ENCODE peak calls at places on chromosomes 1 and 21, in four cellular contexts. O is GM12878, V is K562, Q is HepG2. S is an unnamed sample.

GRCh38 chr1:10074059-10074854 is 41.5 kb downstream of the UBE4B start:
- DNase-seq in O (peak), V (no peak), Q (no peak), S (no peak)

GRCh38 chr1:71882241-71883036 is 399.9 kb downstream of the NEGR1 start:
- DNase-seq in O (no peak), V (no peak), Q (no peak), S (no peak)

GRCh38 chr1:67847466-67847865 is 14.2 kb upstream of the GNG12 start:
- DNase-seq in O (no peak), V (no peak), Q (no peak), S (no peak)

GRCh38 chr1:14049965-14050364 is 350.0 kb downstream of the PRDM2 start:
- DNase-seq in O (no peak), V (no peak), Q (no peak), S (no peak)

GRCh38 chr1:7616076-7616833 is 154.8 kb upstream of the VAMP3 start:
- DNase-seq in O (no peak), V (peak), Q (peak), S (peak)

GRCh38 chr21:27047331-27048314 is 80.7 kb upstream of the ADAMTS5 start:
- DNase-seq in O (no peak), V (no peak), Q (no peak), S (peak)

GRCh38 chr1:202203238-202204039 is 9.8 kb downstream of the LGR6 start:
- DNase-seq in O (no peak), V (no peak), Q (no peak), S (no peak)

GRCh38 chr21:29406385-29406784 is 107.7 kb downstream of the BACH1 start:
- DNase-seq in O (no peak), V (no peak), Q (no peak), S (no peak)

GRCh38 chr1:150235436-150235851 is 468 bp downstream of the ANP32E start:
- DNase-seq in O (no peak), V (peak), Q (no peak), S (no peak)

GRCh38 chr1:9048551-9048950 is 20.9 kb downstream of the SLC2A5 start:
- DNase-seq in O (no peak), V (no peak), Q (no peak), S (no peak)

GRCh38 chr1:207321790-207322530 is 482 bp downstream of the CD55 start:
- DNase-seq in O (no peak), V (no peak), Q (no peak), S (no peak)

GRCh38 chr1:54940027-54940426 is 40.4 kb upstream of the TMEM61 start:
- DNase-seq in O (no peak), V (no peak), Q (no peak), S (no peak)

GRCh38 chr1:107122241-107122640 is 18.6 kb upstream of the NTNG1 start:
- DNase-seq in O (no peak), V (no peak), Q (no peak), S (no peak)

GRCh38 chr1:160640359-160641123 is 6.3 kb downstream of the SLAMF1 start:
- DNase-seq in O (no peak), V (peak), Q (no peak), S (no peak)

DNA sequence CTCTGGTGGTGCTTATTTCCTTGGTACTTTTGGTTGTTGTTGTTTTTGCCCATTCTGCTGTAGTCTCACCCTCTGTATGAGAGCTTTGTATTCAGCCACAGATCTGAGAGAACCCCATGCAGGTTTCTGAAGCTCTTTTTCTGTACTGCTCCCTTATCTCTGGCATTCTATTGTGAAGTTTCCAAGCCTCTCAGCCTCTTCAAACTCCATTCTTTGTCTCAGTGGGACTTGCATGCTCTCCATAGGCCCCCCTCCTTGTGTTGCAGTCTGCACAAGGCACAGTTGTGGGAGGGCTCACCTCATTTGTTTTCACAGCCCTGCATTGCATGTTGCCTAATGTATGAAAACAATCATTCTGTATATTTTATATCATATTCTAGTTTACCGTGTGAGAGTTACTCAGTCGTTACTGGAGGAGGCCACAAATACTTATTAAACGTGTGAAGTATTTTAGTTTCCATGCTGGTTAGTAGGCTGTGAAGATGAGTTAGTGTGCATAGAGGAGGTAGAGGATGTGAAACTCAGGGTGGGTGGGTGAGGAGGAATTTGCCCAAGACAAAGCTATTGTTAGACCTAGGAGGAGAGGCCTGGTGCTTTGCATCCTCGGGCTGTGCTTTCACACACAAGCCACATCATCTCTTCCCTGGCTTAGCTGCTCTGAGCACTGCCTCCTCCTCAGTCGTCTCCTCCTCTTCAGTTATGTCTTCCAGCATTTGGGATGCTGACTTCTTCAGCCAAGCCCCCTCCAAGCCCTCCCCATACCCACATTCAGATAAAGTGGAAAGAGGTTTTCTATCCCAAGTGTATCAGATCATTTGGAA is 7.8 kb upstream of the CHI3L2 start:
- DNase-seq in O (peak), V (no peak), Q (no peak), S (no peak)
- TF ChIP-seq TARDBP in O (no peak), V (no peak), Q (no peak), S (no peak)

GRCh38 chr1:63317007-63317813 is 5.2 kb upstream of the FOXD3 start:
- DNase-seq in O (no peak), V (peak), Q (peak), S (peak)

GRCh38 chr1:63318255-63319068 is 3.9 kb upstream of the FOXD3 start:
- DNase-seq in O (no peak), V (no peak), Q (no peak), S (no peak)

GRCh38 chr1:63316540-63316939 is 5.8 kb upstream of the FOXD3 start:
- DNase-seq in O (no peak), V (no peak), Q (no peak), S (no peak)

GRCh38 chr1:63319069-63320023 is 3.0 kb upstream of the FOXD3 start:
- DNase-seq in O (no peak), V (no peak), Q (no peak), S (no peak)

DNA sequence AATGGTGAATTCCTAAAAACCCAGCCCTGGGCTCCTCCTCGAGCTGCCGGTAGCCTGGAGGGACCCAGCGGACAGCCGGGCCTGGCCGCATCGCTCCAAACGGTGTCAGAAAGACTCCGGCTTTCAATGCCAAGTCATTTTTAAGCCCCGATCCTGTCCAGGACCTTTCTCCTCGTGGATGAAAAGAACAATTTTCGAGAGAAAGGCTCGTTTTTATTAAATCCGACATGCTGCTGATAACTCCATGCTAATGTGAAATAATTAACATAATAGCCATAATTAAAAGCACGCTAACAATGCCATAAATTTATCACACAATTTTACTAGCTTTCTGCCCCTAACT is 4.6 kb upstream of the FOXD3 start:
- DNase-seq in O (no peak), V (no peak), Q (no peak), S (peak)
- TF ChIP-seq FOXK2 in O (no peak), V (no peak), Q (no peak), S (no peak)

GRCh38 chr1:3657096-3657475 is 4.8 kb downstream of the TP73 start:
- DNase-seq in O (no peak), V (no peak), Q (no peak), S (no peak)

GRCh38 chr1:3656450-3657095 is 4.3 kb downstream of the TP73 start:
- DNase-seq in O (peak), V (no peak), Q (no peak), S (no peak)

GRCh38 chr1:3652538-3653285 is 396 bp downstream of the TP73 start:
- DNase-seq in O (no peak), V (peak), Q (peak), S (peak)

GRCh38 chr1:3653286-3653618 is 936 bp downstream of the TP73 start:
- DNase-seq in O (no peak), V (peak), Q (no peak), S (no peak)

DNA sequence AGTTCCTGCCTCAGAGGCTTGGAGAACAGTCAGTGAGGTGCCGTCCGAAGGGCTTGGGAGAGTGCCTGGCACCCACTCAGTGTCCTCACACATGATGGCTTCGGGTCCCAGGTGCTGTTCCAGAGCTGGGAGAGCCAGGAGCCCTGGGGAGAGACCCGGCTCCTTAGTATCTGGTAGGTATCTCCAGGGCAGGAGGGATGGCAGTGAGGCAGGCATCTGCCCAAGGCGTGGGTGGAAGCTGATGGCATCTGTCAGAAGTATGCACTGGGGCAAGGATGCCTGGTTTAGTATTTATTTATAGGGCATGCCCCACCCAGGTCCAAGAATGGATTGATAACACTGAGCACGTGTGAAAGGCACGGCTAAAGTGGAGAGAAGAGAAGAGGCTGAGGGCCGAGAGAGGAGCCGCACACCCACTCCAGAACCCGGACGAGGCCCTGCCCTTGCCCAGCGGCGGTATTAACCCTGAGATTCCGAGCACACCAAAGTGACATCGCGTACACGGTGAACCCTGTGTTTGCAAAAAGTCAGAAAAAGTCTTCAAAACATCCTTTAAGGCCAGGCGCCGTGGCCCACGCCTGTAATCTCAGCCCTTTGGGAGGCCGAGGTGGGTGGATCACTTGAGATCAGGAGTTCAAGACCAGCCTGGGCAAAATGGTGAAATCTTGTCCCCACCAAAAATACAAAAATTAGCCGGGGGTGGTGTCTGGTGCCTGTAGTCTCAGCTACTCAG is 2.4 kb downstream of the TP73 start:
- DNase-seq in O (no peak), V (no peak), Q (no peak), S (no peak)
- TF ChIP-seq TARDBP in O (no peak), V (no peak), Q (no peak), S (no peak)

DNA sequence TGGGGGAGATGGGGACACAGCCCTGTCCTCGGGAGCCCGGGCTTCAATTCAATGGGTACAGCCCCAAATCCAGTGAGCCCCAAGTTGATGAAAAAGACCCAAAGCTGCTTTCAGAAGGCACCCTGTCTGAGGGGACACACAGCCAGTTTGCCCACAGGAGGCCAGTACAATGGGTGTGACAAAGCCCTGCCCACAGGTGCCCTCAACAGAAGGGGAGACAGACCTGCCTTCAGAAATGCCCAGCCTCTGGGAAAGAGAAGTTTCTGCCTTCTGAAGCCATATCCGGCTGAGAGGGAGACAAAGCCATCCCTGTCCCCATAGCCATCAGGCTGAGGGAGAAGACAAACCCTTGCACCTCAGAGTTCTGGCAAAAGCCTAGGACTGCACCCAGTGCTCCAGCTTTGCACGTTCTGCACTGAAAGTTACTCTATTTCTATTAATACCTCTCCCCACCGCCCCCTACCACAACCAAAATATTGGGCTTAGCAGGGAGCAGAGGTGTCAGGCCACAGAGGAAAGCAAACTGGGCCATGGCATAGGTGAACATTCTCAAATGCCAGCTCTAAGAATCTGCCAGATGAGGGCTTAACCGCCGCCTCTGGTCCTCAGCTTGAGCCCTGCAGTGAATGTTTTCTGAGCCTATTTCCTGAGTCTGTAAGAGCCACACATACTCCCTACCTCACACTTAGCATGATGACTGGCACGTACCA is 18.0 kb upstream of the PTAFR start:
- DNase-seq in O (no peak), V (no peak), Q (no peak), S (no peak)
- TF ChIP-seq FOXK2 in O (no peak), V (no peak), Q (no peak), S (no peak)

DNA sequence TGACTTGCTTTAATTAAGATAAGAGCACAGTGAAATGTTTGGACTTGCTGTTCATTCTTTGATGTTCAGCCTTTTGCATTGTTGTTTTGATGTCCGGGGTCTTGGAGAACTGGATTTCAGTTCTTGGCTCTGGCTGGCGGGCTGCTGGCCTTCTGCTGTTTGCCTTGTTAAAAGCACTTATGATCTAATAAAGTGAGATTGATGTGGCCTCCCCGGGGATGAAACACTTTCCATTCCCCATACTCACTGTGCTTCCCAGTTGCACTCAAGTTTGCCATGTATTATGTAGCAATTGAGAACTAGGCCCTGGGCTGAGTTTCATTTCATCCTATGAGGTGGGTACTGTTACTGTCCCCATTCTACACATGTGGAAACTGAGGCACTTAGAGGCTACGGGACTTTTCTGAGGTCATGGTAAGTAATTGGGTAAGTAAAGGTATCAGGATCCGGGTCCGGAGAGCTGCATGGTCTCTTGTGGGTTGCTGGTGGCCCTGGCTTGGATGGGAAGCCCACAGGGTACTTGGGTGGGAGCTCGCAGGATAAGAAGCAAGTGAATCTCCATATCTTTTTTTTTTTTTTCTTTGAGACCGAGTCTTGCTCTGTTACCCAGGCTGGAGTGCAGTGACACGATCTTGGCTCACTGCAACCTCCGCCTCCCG is 127.7 kb upstream of the ZBTB40 start:
- DNase-seq in O (no peak), V (no peak), Q (no peak), S (no peak)
- TF ChIP-seq TARDBP in O (no peak), V (no peak), Q (no peak), S (no peak)

GRCh38 chr21:33794586-33794985 is 121.0 kb downstream of the ATP5PO start:
- DNase-seq in O (no peak), V (no peak), Q (no peak), S (no peak)

GRCh38 chr21:33801424-33802405 is 113.9 kb downstream of the ATP5PO start:
- DNase-seq in O (no peak), V (no peak), Q (peak), S (peak)

GRCh38 chr21:33799378-33800090 is 116.1 kb downstream of the ATP5PO start:
- DNase-seq in O (no peak), V (no peak), Q (no peak), S (no peak)

GRCh38 chr21:33800753-33801423 is 114.7 kb downstream of the ATP5PO start:
- DNase-seq in O (no peak), V (no peak), Q (no peak), S (no peak)

DNA sequence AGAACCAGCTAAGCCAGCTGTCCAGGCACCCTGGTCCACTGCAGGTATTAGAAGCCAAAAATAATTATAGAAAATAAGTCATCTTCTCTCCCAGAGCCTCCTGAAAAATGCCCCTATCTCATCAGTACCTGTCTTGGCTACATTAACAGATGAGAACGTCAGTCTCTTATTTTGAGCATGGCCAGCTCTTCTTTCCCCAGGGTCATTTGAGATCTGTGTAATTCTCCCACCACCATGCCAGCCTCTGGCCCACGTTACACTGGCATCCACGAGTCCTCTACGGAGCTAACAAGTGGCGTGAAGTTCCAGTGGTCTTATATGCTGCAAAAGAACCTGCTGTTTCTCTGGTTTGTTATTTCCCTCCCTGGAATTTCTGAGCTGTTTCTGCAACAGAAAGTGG is 118.0 kb downstream of the ATP5PO start:
- DNase-seq in O (no peak), V (no peak), Q (no peak), S (no peak)
- TF ChIP-seq FOXK2 in O (no peak), V (no peak), Q (no peak), S (no peak)

DNA sequence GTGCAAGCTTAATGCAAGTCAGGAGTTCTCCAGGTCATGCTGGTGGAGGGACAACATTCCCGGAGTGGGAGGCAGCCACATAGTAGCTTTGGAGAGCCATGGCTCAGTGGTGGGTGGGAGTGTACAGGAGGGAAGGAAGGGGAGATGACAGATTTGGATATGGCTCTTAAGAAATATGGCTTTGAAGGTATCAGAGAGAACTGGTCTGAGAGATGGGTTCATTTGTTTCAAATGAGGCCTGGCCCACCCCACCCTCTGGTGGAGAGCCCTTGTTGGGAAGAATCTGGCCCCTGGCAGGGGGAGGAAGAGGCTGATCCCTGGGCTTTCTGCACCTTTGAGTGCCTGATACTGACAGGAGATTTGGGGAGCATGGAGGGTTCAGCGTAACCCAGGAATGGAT is 6.1 kb downstream of the DMBX1 start:
- DNase-seq in O (no peak), V (no peak), Q (no peak), S (no peak)
- TF ChIP-seq TARDBP in O (no peak), V (no peak), Q (no peak), S (no peak)

GRCh38 chr1:46486432-46487015 is 3.1 kb upstream of the DMBX1 start:
- DNase-seq in O (no peak), V (no peak), Q (no peak), S (no peak)

GRCh38 chr1:46489638-46490602 is at the start of gene DMBX1:
- DNase-seq in O (no peak), V (peak), Q (no peak), S (peak)

GRCh38 chr1:46489169-46489637 is 433 bp upstream of the DMBX1 start:
- DNase-seq in O (no peak), V (peak), Q (no peak), S (no peak)

GRCh38 chr1:46487818-46488218 is 1.8 kb upstream of the DMBX1 start:
- DNase-seq in O (no peak), V (peak), Q (no peak), S (peak)

DNA sequence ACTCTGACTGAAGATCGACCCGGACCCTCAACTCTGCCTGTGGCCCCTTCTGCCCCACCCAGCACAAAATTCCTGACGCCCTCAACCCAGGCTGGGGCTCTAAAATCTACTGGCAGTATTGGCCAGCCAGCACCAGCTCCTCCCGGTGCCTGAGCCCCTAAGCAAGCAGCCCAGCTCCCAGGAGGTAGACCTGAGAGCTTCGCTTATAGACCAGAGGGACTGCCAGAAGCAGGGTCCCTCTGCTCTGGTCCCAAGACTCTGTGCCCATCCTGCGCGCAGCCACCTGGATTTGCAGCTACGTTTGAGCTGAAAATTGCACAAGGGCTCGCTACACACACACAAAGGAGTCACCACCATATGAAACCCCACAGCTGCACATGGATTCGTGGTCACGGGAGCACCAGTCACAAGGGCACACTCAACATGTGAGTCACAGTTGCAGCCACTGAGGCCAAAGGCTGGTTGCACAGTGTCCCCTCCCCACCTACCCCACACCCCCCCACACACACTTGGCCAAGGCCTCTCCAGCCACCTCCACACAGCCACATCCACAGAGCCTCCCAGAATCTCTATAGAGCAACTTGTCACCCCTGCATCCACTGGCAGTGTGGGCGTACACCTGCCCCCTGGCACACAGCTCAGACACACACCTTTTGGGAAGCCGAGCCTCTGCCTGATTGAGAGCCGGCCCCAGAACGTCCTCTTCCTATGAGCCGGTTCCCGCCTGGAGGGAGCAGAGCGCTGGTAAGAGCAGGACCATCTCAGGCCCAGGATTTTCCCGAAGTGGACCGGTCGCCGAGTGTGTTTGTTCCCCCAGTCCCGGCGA is 1.1 kb upstream of the DMBX1 start:
- DNase-seq in O (no peak), V (no peak), Q (no peak), S (no peak)
- TF ChIP-seq FOXK2 in O (no peak), V (no peak), Q (no peak), S (no peak)

S was measured in HEK293T.